ENCODE peak calls at places on chromosomes 5 and 9, in eight cellular contexts. One of them, this sample, is unnamed.

GRCh38 chr5:758698-759053 is 25.9 kb downstream of the ZDHHC11B start:
- DNase-seq in bronchial epithelial cell: no peak
- DNase-seq in nucleus accumbens: no peak
- DNase-seq in NCI-H526: no peak
- DNase-seq in AG10803: no peak
- DNase-seq in omental fat pad: no peak
- DNase-seq in MCF 10A: no peak
- DNase-seq in stimulated activated naive CD8-positive, alpha-beta T cell treated with anti-CD3 and anti-CD28 coated beads, Interleukin-15, amount 100 ng/mL, for 72 hours: no peak
- DNase-seq in this sample: no peak

GRCh38 chr5:60403343-60404006 is 296.5 kb downstream of the DEPDC1B start:
- DNase-seq in bronchial epithelial cell: no peak
- DNase-seq in nucleus accumbens: no peak
- DNase-seq in NCI-H526: no peak
- DNase-seq in AG10803: no peak
- DNase-seq in omental fat pad: no peak
- DNase-seq in MCF 10A: no peak
- DNase-seq in stimulated activated naive CD8-positive, alpha-beta T cell treated with anti-CD3 and anti-CD28 coated beads, Interleukin-15, amount 100 ng/mL, for 72 hours: no peak
- DNase-seq in this sample: no peak

GRCh38 chr9:36276840-36277239 is 18.6 kb upstream of the GNE start:
- DNase-seq in bronchial epithelial cell: peak
- DNase-seq in nucleus accumbens: no peak
- DNase-seq in NCI-H526: no peak
- DNase-seq in AG10803: peak
- DNase-seq in omental fat pad: no peak
- DNase-seq in MCF 10A: no peak
- DNase-seq in stimulated activated naive CD8-positive, alpha-beta T cell treated with anti-CD3 and anti-CD28 coated beads, Interleukin-15, amount 100 ng/mL, for 72 hours: no peak
- DNase-seq in this sample: no peak

GRCh38 chr5:66724740-66725139 is 128.5 kb downstream of the MAST4 start:
- DNase-seq in bronchial epithelial cell: no peak
- DNase-seq in nucleus accumbens: no peak
- DNase-seq in NCI-H526: no peak
- DNase-seq in AG10803: peak
- DNase-seq in omental fat pad: no peak
- DNase-seq in MCF 10A: no peak
- DNase-seq in stimulated activated naive CD8-positive, alpha-beta T cell treated with anti-CD3 and anti-CD28 coated beads, Interleukin-15, amount 100 ng/mL, for 72 hours: no peak
- DNase-seq in this sample: no peak

GRCh38 chr9:100590481-100590880 is 12.6 kb downstream of the CAVIN4 start:
- DNase-seq in bronchial epithelial cell: no peak
- DNase-seq in nucleus accumbens: no peak
- DNase-seq in NCI-H526: no peak
- DNase-seq in AG10803: peak
- DNase-seq in omental fat pad: no peak
- DNase-seq in MCF 10A: no peak
- DNase-seq in stimulated activated naive CD8-positive, alpha-beta T cell treated with anti-CD3 and anti-CD28 coated beads, Interleukin-15, amount 100 ng/mL, for 72 hours: no peak
- DNase-seq in this sample: no peak

GRCh38 chr5:73826761-73827450 is 200.9 kb downstream of the ARHGEF28 start:
- DNase-seq in bronchial epithelial cell: peak
- DNase-seq in nucleus accumbens: no peak
- DNase-seq in NCI-H526: no peak
- DNase-seq in AG10803: peak
- DNase-seq in omental fat pad: no peak
- DNase-seq in MCF 10A: peak
- DNase-seq in stimulated activated naive CD8-positive, alpha-beta T cell treated with anti-CD3 and anti-CD28 coated beads, Interleukin-15, amount 100 ng/mL, for 72 hours: no peak
- DNase-seq in this sample: no peak

GRCh38 chr5:95821110-95822021 is 1.2 kb downstream of the GLRX start:
- DNase-seq in bronchial epithelial cell: no peak
- DNase-seq in nucleus accumbens: no peak
- DNase-seq in NCI-H526: no peak
- DNase-seq in AG10803: no peak
- DNase-seq in omental fat pad: no peak
- DNase-seq in MCF 10A: no peak
- DNase-seq in stimulated activated naive CD8-positive, alpha-beta T cell treated with anti-CD3 and anti-CD28 coated beads, Interleukin-15, amount 100 ng/mL, for 72 hours: no peak
- DNase-seq in this sample: no peak

GRCh38 chr9:127705577-127706215 is 1.1 kb upstream of the CFAP157 start:
- DNase-seq in bronchial epithelial cell: no peak
- DNase-seq in nucleus accumbens: no peak
- DNase-seq in NCI-H526: no peak
- DNase-seq in AG10803: no peak
- DNase-seq in omental fat pad: no peak
- DNase-seq in MCF 10A: no peak
- DNase-seq in stimulated activated naive CD8-positive, alpha-beta T cell treated with anti-CD3 and anti-CD28 coated beads, Interleukin-15, amount 100 ng/mL, for 72 hours: no peak
- DNase-seq in this sample: no peak

This sample was measured in Peyer's patch.